ENCODE peak calls at places on chromosomes 11 and 22, in ten cellular contexts. Q is AG09319; S is activated CD4-positive, alpha-beta T cell treated with anti-CD3 and anti-CD28 coated beads for 24 hours; B is GM12865; N is DMS153; J is NCI-H2029; Z is anterior cingulate cortex; O is activated T-cell treated with anti-CD3 and anti-CD28 coated beads for 24 hours; L is cardiac fibroblast; A is HFFc6. R is an unnamed sample.

GRCh38 chr11:66708026-66708579 is 20.9 kb downstream of the SPTBN2 start:
- DNase-seq in Q (no peak), S (no peak), B (no peak), N (no peak), J (no peak), Z (no peak), O (no peak), L (no peak), A (no peak), R (no peak)

GRCh38 chr22:38398609-38399401 is 56.2 kb downstream of the KCNJ4 start:
- DNase-seq in Q (no peak), S (peak), B (peak), N (peak), J (peak), Z (peak), O (peak), L (peak), A (peak), R (no peak)

GRCh38 chr11:47857485-47858168 is 9.5 kb upstream of the NUP160 start:
- DNase-seq in Q (no peak), S (no peak), B (peak), N (no peak), J (no peak), Z (no peak), O (no peak), L (no peak), A (no peak), R (no peak)

GRCh38 chr11:16787035-16787744 is 48.7 kb downstream of the C11orf58 start:
- DNase-seq in Q (no peak), S (no peak), B (no peak), N (no peak), J (no peak), Z (no peak), O (no peak), L (peak), A (no peak), R (no peak)

GRCh38 chr22:23129149-23129548 is 12.6 kb downstream of the RSPH14 start:
- DNase-seq in Q (no peak), S (no peak), B (no peak), N (no peak), J (no peak), Z (no peak), O (no peak), L (no peak), A (no peak), R (no peak)

GRCh38 chr11:116215471-116216113 is 557.2 kb downstream of the BUD13 start:
- DNase-seq in Q (no peak), S (no peak), B (peak), N (no peak), J (no peak), Z (no peak), O (no peak), L (no peak), A (no peak), R (no peak)

GRCh38 chr11:128506999-128507591 is 80.3 kb downstream of the ETS1 start:
- DNase-seq in Q (peak), S (no peak), B (no peak), N (peak), J (peak), Z (peak), O (no peak), L (peak), A (peak), R (no peak)

GRCh38 chr11:130629039-130629438 is 180.6 kb downstream of the ADAMTS15 start:
- DNase-seq in Q (no peak), S (no peak), B (no peak), N (no peak), J (peak), Z (no peak), O (no peak), L (no peak), A (no peak), R (no peak)

GRCh38 chr11:19868871-19869270 is 156.2 kb downstream of the NAV2 start:
- DNase-seq in Q (no peak), S (no peak), B (no peak), N (no peak), J (peak), Z (no peak), O (no peak), L (no peak), A (no peak), R (no peak)

GRCh38 chr11:117438371-117439000 is 110.8 kb downstream of the CEP164 start:
- DNase-seq in Q (no peak), S (no peak), B (peak), N (no peak), J (no peak), Z (no peak), O (no peak), L (peak), A (no peak), R (no peak)

R was measured in smooth muscle cell of the brain vasculature.